ENCODE peak calls at places on chromosomes 6 and 20, in nine cellular contexts. Q, S, V, E, I, F, P, K and Z are unnamed samples.
A peak's percentile ranks its signal among the peaks of the same experiment; 100 is the strongest.

GRCh38 chr6:124977067-124977908 is 15.1 kb downstream of the RNF217 start:
- DNase-seq in Q (no peak), S (no peak), V (no peak), E (no peak), I (peak; percentile 37), F (no peak), P (no peak), K (no peak), Z (no peak)

GRCh38 chr6:33822575-33823395 is 19.0 kb upstream of the MLN start:
- DNase-seq in Q (peak; percentile 92), S (no peak), V (peak; percentile 35), E (no peak), I (no peak), F (peak; percentile 14), P (peak; percentile 53), K (peak; percentile 38), Z (no peak)

GRCh38 chr20:9578584-9578983 is 64.2 kb downstream of the LAMP5 start:
- DNase-seq in Q (no peak), S (no peak), V (no peak), E (no peak), I (no peak), F (no peak), P (no peak), K (no peak), Z (no peak)

GRCh38 chr20:8933391-8933807 is 135.5 kb upstream of the PLCB4 start:
- DNase-seq in Q (no peak), S (no peak), V (no peak), E (no peak), I (no peak), F (no peak), P (no peak), K (peak; percentile 76), Z (no peak)

GRCh38 chr6:52233975-52234823 is 10.1 kb downstream of the IL17F start:
- DNase-seq in Q (peak; percentile 18), S (no peak), V (peak; percentile 49), E (no peak), I (peak; percentile 69), F (no peak), P (no peak), K (peak; percentile 86), Z (peak; percentile 64)

GRCh38 chr6:89082439-89082838 is 1.9 kb downstream of the PNRC1 start:
- DNase-seq in Q (no peak), S (no peak), V (no peak), E (no peak), I (peak; percentile 52), F (no peak), P (no peak), K (peak; percentile 45), Z (no peak)

GRCh38 chr20:48682529-48683385 is 145.0 kb downstream of the PREX1 start:
- DNase-seq in Q (peak; percentile 68), S (peak; percentile 89), V (peak; percentile 31), E (peak; percentile 74), I (peak; percentile 17), F (peak; percentile 91), P (peak; percentile 84), K (peak; percentile 96), Z (no peak)

GRCh38 chr6:73694711-73695411 is 1.1 kb upstream of the CD109 start:
- DNase-seq in Q (no peak), S (no peak), V (no peak), E (no peak), I (peak; percentile 76), F (no peak), P (no peak), K (peak; percentile 83), Z (peak; percentile 62)

GRCh38 chr6:39335780-39336541 is 13.5 kb upstream of the KCNK16 start:
- DNase-seq in Q (no peak), S (no peak), V (peak; percentile 51), E (no peak), I (peak; percentile 3), F (no peak), P (peak; percentile 62), K (no peak), Z (peak; percentile 15)

GRCh38 chr20:57738053-57738452 is 28.2 kb upstream of the PMEPA1 start:
- DNase-seq in Q (no peak), S (no peak), V (no peak), E (no peak), I (no peak), F (no peak), P (no peak), K (no peak), Z (no peak)

GRCh38 chr6:159487636-159488035 is 205.4 kb downstream of the SOD2 start:
- DNase-seq in Q (no peak), S (no peak), V (no peak), E (no peak), I (peak; percentile 16), F (no peak), P (no peak), K (peak; percentile 36), Z (peak; percentile 6)

GRCh38 chr20:50605136-50605535 is 86.2 kb downstream of the RIPOR3 start:
- DNase-seq in Q (no peak), S (no peak), V (no peak), E (no peak), I (no peak), F (no peak), P (no peak), K (no peak), Z (no peak)

GRCh38 chr20:19886666-19887288 is 128.7 kb downstream of the RIN2 start:
- DNase-seq in Q (no peak), S (no peak), V (no peak), E (no peak), I (peak; percentile 33), F (no peak), P (no peak), K (peak; percentile 33), Z (peak; percentile 34)

GRCh38 chr20:58556961-58557360 is 41.8 kb upstream of the APCDD1L start:
- DNase-seq in Q (no peak), S (no peak), V (no peak), E (no peak), I (no peak), F (no peak), P (no peak), K (no peak), Z (no peak)

GRCh38 chr6:106397441-106397840 is 36.9 kb downstream of the CRYBG1 start:
- DNase-seq in Q (no peak), S (no peak), V (no peak), E (no peak), I (no peak), F (no peak), P (no peak), K (no peak), Z (no peak)

GRCh38 chr6:144633886-144634285 is 348.8 kb downstream of the UTRN start:
- DNase-seq in Q (no peak), S (no peak), V (no peak), E (no peak), I (no peak), F (no peak), P (no peak), K (no peak), Z (no peak)

GRCh38 chr6:148840256-148840655 is 93.4 kb downstream of the UST start:
- DNase-seq in Q (no peak), S (no peak), V (no peak), E (no peak), I (peak; percentile 48), F (no peak), P (no peak), K (no peak), Z (no peak)

DNA sequence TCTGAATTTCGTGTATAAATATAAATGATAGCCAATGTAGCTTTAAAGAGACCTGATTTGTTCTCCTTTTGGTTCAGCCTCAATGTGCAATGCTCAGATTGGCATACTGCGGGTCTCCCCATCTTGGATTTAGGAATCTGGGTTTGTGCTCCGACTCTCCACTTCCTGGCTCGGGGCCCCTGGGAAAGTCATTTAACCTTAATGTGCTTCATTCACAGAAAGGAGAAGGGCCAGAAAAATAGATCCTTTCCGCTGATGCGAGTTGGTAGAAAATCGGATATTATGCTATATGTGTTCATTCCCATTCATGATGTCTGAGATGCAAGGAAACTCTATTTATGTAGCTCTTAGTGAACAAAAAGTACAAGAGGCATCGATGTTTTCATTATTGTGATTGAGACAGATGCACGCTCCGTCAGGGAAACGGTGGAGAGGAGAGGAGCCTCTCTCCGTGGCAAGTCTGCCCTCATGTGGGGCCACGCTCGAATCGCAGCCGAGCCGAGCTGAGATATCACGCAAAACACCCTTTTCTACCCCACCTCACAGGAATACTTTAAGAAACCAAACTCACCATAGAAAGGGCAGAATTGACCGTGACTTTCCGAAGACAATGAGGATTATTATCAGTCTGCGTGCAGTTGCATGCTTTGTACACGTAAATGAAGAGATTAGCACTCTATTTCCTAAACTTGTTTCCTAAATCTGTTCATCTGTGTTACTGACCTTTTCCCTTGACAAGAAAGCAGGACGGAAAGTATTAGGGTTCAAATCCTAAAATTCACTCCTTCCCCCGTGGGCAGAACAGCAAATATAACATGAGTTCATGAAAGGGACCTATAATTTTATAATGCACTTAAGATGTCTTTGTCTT is 136.6 kb downstream of the COL9A1 start:
- DNase-seq in Q (peak; percentile 59), S (peak; percentile 16), V (peak; percentile 69), E (peak; percentile 28), I (peak; percentile 12), F (peak; percentile 44), P (no peak), K (peak; percentile 38), Z (peak; percentile 11)
- TF ChIP-seq CTCF in Q (peak; percentile 86), S (peak; percentile 66), V (peak; percentile 17), E (peak; percentile 68), I (peak; percentile 67), F (peak; percentile 45), P (peak; percentile 85), K (peak; percentile 71), Z (peak; percentile 68)

DNA sequence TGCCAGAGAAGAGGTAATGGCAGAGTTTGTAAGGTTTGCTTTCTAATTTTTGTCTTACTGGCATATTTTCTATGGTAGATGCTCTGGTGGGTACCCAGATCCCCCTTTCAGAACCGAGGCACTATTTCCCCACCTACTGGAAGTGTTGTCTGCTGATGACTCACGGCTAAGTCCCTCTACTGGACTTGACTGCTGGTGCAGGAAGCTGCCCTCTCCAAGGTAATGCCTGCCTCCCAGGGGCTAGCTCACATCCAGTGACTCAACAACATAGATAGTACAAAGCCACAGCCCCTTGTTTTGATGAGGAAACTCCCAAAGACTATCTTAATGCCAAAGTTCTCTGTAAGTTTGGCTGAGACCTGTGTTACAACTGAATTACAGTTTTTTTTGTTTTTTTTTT is 285.4 kb upstream of the FLRT3 start:
- DNase-seq in Q (no peak), S (no peak), V (no peak), E (no peak), I (peak; percentile 91), F (no peak), P (no peak), K (peak; percentile 73), Z (peak; percentile 70)
- TF ChIP-seq CTCF in Q (no peak), S (no peak), V (no peak), E (no peak), I (peak; percentile 55), F (no peak), P (no peak), K (peak; percentile 34), Z (peak; percentile 63)

DNA sequence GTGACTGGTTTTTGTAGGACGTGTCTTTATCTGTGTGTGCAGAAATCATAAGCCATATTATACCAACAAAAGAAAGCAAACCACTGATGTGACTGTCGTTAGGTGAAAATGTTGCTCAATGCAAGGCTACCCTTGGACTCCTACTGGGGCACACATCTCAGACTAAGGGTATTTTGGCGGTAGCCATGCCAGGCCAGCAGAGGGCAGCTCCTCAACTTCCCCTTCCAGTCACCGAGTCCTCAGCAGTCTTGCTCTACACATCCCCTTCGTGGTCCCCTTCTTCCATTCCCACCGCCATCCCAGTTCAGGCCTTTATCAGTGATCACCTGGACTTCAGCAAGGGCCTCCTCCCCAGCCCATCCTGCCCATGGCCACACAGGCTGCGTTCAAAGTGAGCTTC is 113.7 kb upstream of the GGTLC1 start:
- DNase-seq in Q (no peak), S (no peak), V (peak; percentile 56), E (no peak), I (peak; percentile 51), F (no peak), P (no peak), K (peak; percentile 3), Z (no peak)
- TF ChIP-seq CTCF in Q (peak; percentile 27), S (peak; percentile 44), V (peak; percentile 44), E (peak; percentile 8), I (peak; percentile 73), F (peak; percentile 26), P (peak; percentile 69), K (no peak), Z (peak; percentile 40)

GRCh38 chr6:53728570-53729194 is 63.1 kb upstream of the KLHL31 start:
- DNase-seq in Q (peak; percentile 28), S (peak; percentile 24), V (peak; percentile 72), E (peak; percentile 24), I (peak; percentile 38), F (peak; percentile 52), P (no peak), K (peak; percentile 42), Z (no peak)
- TF ChIP-seq CTCF in Q (peak; percentile 73), S (peak; percentile 92), V (peak; percentile 97), E (peak; percentile 93), I (peak; percentile 75), F (peak; percentile 93), P (peak; percentile 99), K (peak; percentile 78), Z (peak; percentile 82)